ENCODE peak calls at places on chromosomes 4 and X, in four cellular contexts. V is K562, U is HCT116, P is HepG2. J is an unnamed sample.

GRCh38 chrX:18075603-18076002 is 145.1 kb downstream of the BEND2 start:
- DNase-seq in V (no peak), U (no peak), P (no peak), J (no peak)

GRCh38 chr4:128715616-128716015 is 93.9 kb upstream of the JADE1 start:
- DNase-seq in P (no peak), V (no peak), U (no peak), J (no peak)

GRCh38 chrX:9362529-9362928 is 102.3 kb upstream of the TBL1X start:
- DNase-seq in P (no peak), V (no peak), U (no peak), J (no peak)

GRCh38 chrX:123884809-123885408 is 25.1 kb downstream of the XIAP start:
- DNase-seq in U (no peak), P (peak; percentile 31), V (peak; percentile 26), J (peak; percentile 10)

GRCh38 chr4:89275587-89275986 is 32.0 kb downstream of the GPRIN3 start:
- DNase-seq in V (no peak), P (no peak), U (no peak), J (peak; percentile 10)

GRCh38 chr4:83067058-83067639 is 32.2 kb downstream of the COPS4 start:
- DNase-seq in V (no peak), P (no peak), U (peak; percentile 7), J (no peak)

GRCh38 chrX:8726031-8726652 is 5.8 kb downstream of the ANOS1 start:
- DNase-seq in V (no peak), P (no peak), U (no peak), J (no peak)

GRCh38 chr4:95155759-95156451 is 392.9 kb downstream of the UNC5C start:
- DNase-seq in P (peak; percentile 13), U (peak; percentile 22), V (peak; percentile 39), J (no peak)

GRCh38 chrX:68693481-68694410 is 46.3 kb downstream of the STARD8 start:
- DNase-seq in P (no peak), V (peak; percentile 83), U (no peak), J (no peak)

DNA sequence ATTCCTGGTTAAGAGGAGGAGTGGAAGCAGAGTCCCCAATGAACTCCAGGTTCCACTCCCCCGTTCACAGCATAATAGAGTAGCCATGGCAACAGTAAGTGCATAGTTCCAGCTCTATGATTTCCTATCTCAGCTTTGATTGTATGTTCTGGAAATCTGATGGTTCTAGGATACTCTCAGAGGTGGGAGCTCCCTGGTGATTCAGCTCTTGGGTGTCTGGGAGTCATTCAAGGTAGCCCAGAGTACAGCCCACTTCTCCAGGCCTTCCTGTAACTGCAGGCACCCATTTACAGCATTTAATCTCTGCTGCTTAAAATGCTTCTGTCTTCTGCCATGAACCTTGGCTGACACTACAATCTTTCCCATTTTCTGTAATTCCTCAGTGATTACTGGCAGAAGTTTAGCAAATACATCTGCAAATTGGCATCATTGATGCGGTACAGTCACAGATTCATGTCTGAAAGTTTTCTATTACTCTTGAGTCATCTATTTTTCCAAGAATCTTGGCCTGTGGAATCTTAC is 242.0 kb downstream of the MAPK10 start:
- DNase-seq in V (no peak), P (no peak), U (no peak), J (no peak)
- TF ChIP-seq REST in V (no peak), P (no peak), U (no peak), J (no peak)

GRCh38 chrX:153971632-153972367 is at the start of gene HCFC1:
- DNase-seq in V (peak; percentile 68), P (peak; percentile 75), U (peak; percentile 69), J (peak; percentile 71)
- H3K27ac ChIP-seq in V (peak within 1 kb of the TSS; percentile 100), P (peak within 1 kb of the TSS; percentile 100), U (peak within 1 kb of the TSS; percentile 90), J (peak within 1 kb of the TSS; percentile 100)

DNA sequence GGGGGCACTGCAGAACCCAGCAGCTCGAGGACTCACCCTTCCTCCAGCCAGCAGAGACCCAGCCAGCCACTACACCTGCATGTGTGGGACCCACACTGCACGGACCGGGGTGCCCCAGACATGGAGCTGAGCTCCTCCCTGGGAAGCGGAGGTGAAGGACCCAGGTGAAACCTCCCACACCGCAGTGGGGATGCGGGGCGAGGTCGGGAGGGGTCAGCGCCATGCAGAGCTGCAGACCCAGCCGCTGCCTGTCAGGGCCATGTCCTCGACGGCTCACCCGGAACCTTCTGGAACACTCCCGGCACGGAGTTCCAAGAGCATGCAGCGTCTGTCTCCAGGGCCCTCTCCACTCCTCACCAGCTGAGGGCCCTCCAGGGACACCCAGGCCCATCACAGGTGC is 42.6 kb downstream of the GAK start:
- DNase-seq in P (no peak), U (no peak), V (no peak), J (no peak)
- TF ChIP-seq TCF7L2 in P (no peak), U (no peak), V (no peak), J (no peak)

GRCh38 chr4:183987529-183987946 is 82.4 kb downstream of the STOX2 start:
- DNase-seq in V (no peak), P (no peak), U (peak; percentile 21), J (no peak)
- TF ChIP-seq REST in V (no peak), P (no peak), U (no peak), J (no peak)

GRCh38 chr4:103137446-103137827 is 37.8 kb upstream of the BDH2 start:
- DNase-seq in P (no peak), V (no peak), U (no peak), J (no peak)

DNA sequence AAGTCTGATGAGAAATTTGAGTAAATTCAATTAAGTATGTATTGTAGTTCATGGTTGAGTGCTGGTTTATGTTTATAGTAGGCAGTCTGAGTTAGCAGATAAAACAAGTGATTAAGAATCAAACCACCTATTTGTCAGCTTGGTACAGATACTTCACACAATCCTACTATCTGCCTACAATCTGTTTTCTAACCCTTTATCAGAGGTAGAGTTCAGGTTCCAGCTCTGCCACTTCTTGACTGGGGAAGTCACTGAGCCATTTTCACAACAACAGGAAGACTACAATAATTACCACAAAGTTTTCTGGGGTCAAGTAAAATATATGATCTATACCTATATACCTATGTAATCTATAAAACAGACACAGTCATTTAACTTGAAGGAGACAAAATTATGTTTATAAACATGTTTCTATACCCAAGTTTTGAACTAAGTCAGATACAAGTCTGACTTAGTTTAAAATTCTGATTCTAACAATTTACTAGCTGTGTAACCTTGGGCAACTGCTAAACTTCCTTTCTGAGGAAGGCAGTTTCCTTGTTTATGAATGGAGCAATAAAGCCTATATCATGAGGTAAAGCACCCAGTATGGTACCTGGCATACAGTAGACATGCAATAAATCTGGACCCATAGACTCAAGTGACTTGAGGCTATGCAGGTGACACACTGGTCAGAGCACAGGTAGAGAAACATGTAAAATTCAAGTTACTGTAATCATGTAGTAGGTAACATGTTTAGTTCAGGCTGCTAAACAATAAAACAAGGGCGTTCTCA is 37.2 kb upstream of the BDH2 start:
- DNase-seq in V (no peak), P (no peak), U (no peak), J (no peak)
- H3K27ac ChIP-seq in V (no peak overlapping the region), P (no peak overlapping the region), U (no peak overlapping the region), J (no peak overlapping the region)

GRCh38 chrX:19839770-19840254 is 47.6 kb downstream of the SH3KBP1 start:
- DNase-seq in V (no peak), P (no peak), U (peak; percentile 72), J (no peak)
- TF ChIP-seq TCF7L2 in V (no peak), P (no peak), U (peak; percentile 83), J (no peak)

J was measured in Panc1.